ENCODE peak calls at places on chromosomes 11 and 22, in seven cellular contexts. One of them, this sample, is unnamed.

GRCh38 chr11:57474017-57474750 is 13.9 kb downstream of the RTN4RL2 start:
- DNase-seq in Caki2: no peak
- DNase-seq in chondrocyte: peak; percentile 61
- DNase-seq in bronchial epithelial cell: no peak
- DNase-seq in activated CD8-positive, alpha-beta memory T cell treated with anti-CD3 and anti-CD28 coated beads for 1 hour: no peak
- DNase-seq in naive thymus-derived CD4-positive, alpha-beta T cell: no peak
- DNase-seq in GM19239: no peak
- DNase-seq in this sample: no peak

GRCh38 chr11:70134490-70134889 is 56.4 kb downstream of the ANO1 start:
- DNase-seq in GM19239: no peak
- DNase-seq in Caki2: no peak
- DNase-seq in chondrocyte: no peak
- DNase-seq in activated CD8-positive, alpha-beta memory T cell treated with anti-CD3 and anti-CD28 coated beads for 1 hour: no peak
- DNase-seq in naive thymus-derived CD4-positive, alpha-beta T cell: no peak
- DNase-seq in bronchial epithelial cell: no peak
- DNase-seq in this sample: no peak

GRCh38 chr22:27866136-27867091 is 52.6 kb downstream of the PITPNB start:
- DNase-seq in GM19239: no peak
- DNase-seq in bronchial epithelial cell: peak; percentile 96
- DNase-seq in Caki2: no peak
- DNase-seq in activated CD8-positive, alpha-beta memory T cell treated with anti-CD3 and anti-CD28 coated beads for 1 hour: no peak
- DNase-seq in naive thymus-derived CD4-positive, alpha-beta T cell: no peak
- DNase-seq in chondrocyte: no peak
- DNase-seq in this sample: no peak

GRCh38 chr11:66863428-66864125 is 6.7 kb downstream of the LRFN4 start:
- DNase-seq in activated CD8-positive, alpha-beta memory T cell treated with anti-CD3 and anti-CD28 coated beads for 1 hour: no peak
- DNase-seq in GM19239: no peak
- DNase-seq in naive thymus-derived CD4-positive, alpha-beta T cell: no peak
- DNase-seq in chondrocyte: no peak
- DNase-seq in bronchial epithelial cell: no peak
- DNase-seq in Caki2: no peak
- DNase-seq in this sample: no peak

GRCh38 chr11:43316451-43316850 is 4.7 kb downstream of the API5 start:
- DNase-seq in Caki2: peak; percentile 10
- DNase-seq in bronchial epithelial cell: peak; percentile 12
- DNase-seq in GM19239: no peak
- DNase-seq in naive thymus-derived CD4-positive, alpha-beta T cell: no peak
- DNase-seq in activated CD8-positive, alpha-beta memory T cell treated with anti-CD3 and anti-CD28 coated beads for 1 hour: no peak
- DNase-seq in chondrocyte: no peak
- DNase-seq in this sample: no peak

GRCh38 chr11:70739811-70740474 is 341.6 kb downstream of the CTTN start:
- DNase-seq in bronchial epithelial cell: no peak
- DNase-seq in chondrocyte: peak; percentile 69
- DNase-seq in Caki2: no peak
- DNase-seq in naive thymus-derived CD4-positive, alpha-beta T cell: no peak
- DNase-seq in GM19239: no peak
- DNase-seq in activated CD8-positive, alpha-beta memory T cell treated with anti-CD3 and anti-CD28 coated beads for 1 hour: no peak
- DNase-seq in this sample: no peak

GRCh38 chr22:41216984-41217383 is 11.9 kb downstream of the L3MBTL2 start:
- DNase-seq in chondrocyte: no peak
- DNase-seq in activated CD8-positive, alpha-beta memory T cell treated with anti-CD3 and anti-CD28 coated beads for 1 hour: no peak
- DNase-seq in naive thymus-derived CD4-positive, alpha-beta T cell: no peak
- DNase-seq in GM19239: no peak
- DNase-seq in Caki2: no peak
- DNase-seq in bronchial epithelial cell: peak; percentile 31
- DNase-seq in this sample: no peak

GRCh38 chr11:10348650-10349280 is 43.9 kb downstream of the ADM start:
- DNase-seq in bronchial epithelial cell: no peak
- DNase-seq in GM19239: no peak
- DNase-seq in Caki2: peak; percentile 56
- DNase-seq in naive thymus-derived CD4-positive, alpha-beta T cell: no peak
- DNase-seq in chondrocyte: no peak
- DNase-seq in activated CD8-positive, alpha-beta memory T cell treated with anti-CD3 and anti-CD28 coated beads for 1 hour: no peak
- DNase-seq in this sample: no peak

GRCh38 chr11:120255519-120255866 is 15.6 kb downstream of the POU2F3 start:
- DNase-seq in activated CD8-positive, alpha-beta memory T cell treated with anti-CD3 and anti-CD28 coated beads for 1 hour: no peak
- DNase-seq in naive thymus-derived CD4-positive, alpha-beta T cell: no peak
- DNase-seq in Caki2: no peak
- DNase-seq in bronchial epithelial cell: no peak
- DNase-seq in chondrocyte: peak; percentile 38
- DNase-seq in GM19239: no peak
- DNase-seq in this sample: no peak

GRCh38 chr11:88344869-88345268 is 7.3 kb upstream of the CTSC start:
- DNase-seq in GM19239: no peak
- DNase-seq in naive thymus-derived CD4-positive, alpha-beta T cell: no peak
- DNase-seq in Caki2: no peak
- DNase-seq in bronchial epithelial cell: no peak
- DNase-seq in activated CD8-positive, alpha-beta memory T cell treated with anti-CD3 and anti-CD28 coated beads for 1 hour: no peak
- DNase-seq in chondrocyte: no peak
- DNase-seq in this sample: no peak

GRCh38 chr22:29987143-29987542 is 93.1 kb upstream of the HORMAD2 start:
- DNase-seq in activated CD8-positive, alpha-beta memory T cell treated with anti-CD3 and anti-CD28 coated beads for 1 hour: no peak
- DNase-seq in chondrocyte: no peak
- DNase-seq in GM19239: no peak
- DNase-seq in naive thymus-derived CD4-positive, alpha-beta T cell: no peak
- DNase-seq in Caki2: no peak
- DNase-seq in bronchial epithelial cell: no peak
- DNase-seq in this sample: no peak

GRCh38 chr11:45926001-45926401 is 3.5 kb downstream of the LARGE2 start:
- DNase-seq in activated CD8-positive, alpha-beta memory T cell treated with anti-CD3 and anti-CD28 coated beads for 1 hour: no peak
- DNase-seq in bronchial epithelial cell: no peak
- DNase-seq in Caki2: no peak
- DNase-seq in naive thymus-derived CD4-positive, alpha-beta T cell: no peak
- DNase-seq in GM19239: no peak
- DNase-seq in chondrocyte: no peak
- DNase-seq in this sample: peak; percentile 61

GRCh38 chr11:108286956-108287355 is 64.1 kb downstream of the ATM start:
- DNase-seq in naive thymus-derived CD4-positive, alpha-beta T cell: no peak
- DNase-seq in GM19239: no peak
- DNase-seq in Caki2: no peak
- DNase-seq in chondrocyte: no peak
- DNase-seq in activated CD8-positive, alpha-beta memory T cell treated with anti-CD3 and anti-CD28 coated beads for 1 hour: no peak
- DNase-seq in bronchial epithelial cell: no peak
- DNase-seq in this sample: no peak

GRCh38 chr11:72228229-72228843 is 3.8 kb downstream of the INPPL1 start:
- DNase-seq in Caki2: no peak
- DNase-seq in GM19239: no peak
- DNase-seq in naive thymus-derived CD4-positive, alpha-beta T cell: peak; percentile 9
- DNase-seq in chondrocyte: peak; percentile 91
- DNase-seq in bronchial epithelial cell: no peak
- DNase-seq in activated CD8-positive, alpha-beta memory T cell treated with anti-CD3 and anti-CD28 coated beads for 1 hour: no peak
- DNase-seq in this sample: peak; percentile 45

GRCh38 chr22:20957691-20958440 is 9.2 kb upstream of the AIFM3 start:
- DNase-seq in bronchial epithelial cell: no peak
- DNase-seq in activated CD8-positive, alpha-beta memory T cell treated with anti-CD3 and anti-CD28 coated beads for 1 hour: no peak
- DNase-seq in naive thymus-derived CD4-positive, alpha-beta T cell: no peak
- DNase-seq in Caki2: peak; percentile 75
- DNase-seq in GM19239: no peak
- DNase-seq in chondrocyte: no peak
- DNase-seq in this sample: no peak

This sample was measured in aorta.